ENCODE peak calls at places on chromosomes 7 and 10, in five cellular contexts. Q is H1, Y is Panc1, D is spleen, T is HCT116. F is an unnamed sample.

GRCh38 chr7:119643558-119643957 is 629.4 kb upstream of the KCND2 start:
- DNase-seq in Q (no peak), Y (no peak), D (no peak), T (no peak), F (no peak)

GRCh38 chr10:57579926-57580325 is 687.8 kb downstream of the IPMK start:
- DNase-seq in Q (no peak), Y (peak; percentile 12), D (no peak), T (no peak), F (no peak)

GRCh38 chr7:38628630-38629385 is 2.4 kb downstream of the AMPH start:
- DNase-seq in Q (no peak), Y (no peak), D (no peak), T (no peak), F (no peak)

GRCh38 chr7:128030999-128031681 is at the start of gene LRRC4:
- DNase-seq in Q (no peak), Y (no peak), D (peak; percentile 90), T (no peak), F (no peak)

GRCh38 chr7:21192662-21193061 is 235.2 kb upstream of the SP4 start:
- DNase-seq in Q (no peak), Y (no peak), D (no peak), T (no peak), F (no peak)

GRCh38 chr10:112294169-112294568 is 11.0 kb downstream of the TECTB start:
- DNase-seq in Q (no peak), Y (no peak), D (no peak), T (no peak), F (no peak)

GRCh38 chr10:90787906-90788491 is 69.8 kb downstream of the HTR7 start:
- DNase-seq in Q (no peak), Y (peak; percentile 18), D (no peak), T (peak; percentile 27), F (no peak)

GRCh38 chr10:31098091-31098490 is 66.4 kb upstream of the ZNF438 start:
- DNase-seq in Q (peak; percentile 22), Y (no peak), D (no peak), T (no peak), F (no peak)

GRCh38 chr7:74043523-74043951 is 15.6 kb downstream of the ELN start:
- DNase-seq in Q (no peak), Y (no peak), D (no peak), T (no peak), F (no peak)

GRCh38 chr7:143345428-143345900 is 17.0 kb downstream of the FAM131B start:
- DNase-seq in Q (peak; percentile 82), Y (no peak), D (peak; percentile 90), T (peak; percentile 73), F (no peak)

GRCh38 chr7:105776986-105777910 is 99.2 kb downstream of the ATXN7L1 start:
- DNase-seq in Q (no peak), Y (no peak), D (no peak), T (peak; percentile 67), F (no peak)

GRCh38 chr7:129807863-129808262 is 144.9 kb downstream of the UBE2H start:
- DNase-seq in Q (no peak), Y (no peak), D (peak; percentile 21), T (no peak), F (no peak)

GRCh38 chr10:35005868-35006267 is 84.3 kb downstream of the CUL2 start:
- DNase-seq in Q (no peak), Y (peak; percentile 94), D (no peak), T (no peak), F (no peak)

GRCh38 chr10:103921750-103922195 is 3.8 kb upstream of the STN1 start:
- DNase-seq in Q (no peak), Y (no peak), D (no peak), T (peak; percentile 44), F (no peak)

GRCh38 chr7:37833107-37833817 is 15.1 kb upstream of the NME8 start:
- DNase-seq in Q (no peak), Y (no peak), D (peak; percentile 80), T (peak; percentile 7), F (no peak)

GRCh38 chr10:103661951-103662405 is 168.5 kb downstream of the NEURL1 start:
- DNase-seq in Q (no peak), Y (no peak), D (no peak), T (no peak), F (no peak)

GRCh38 chr7:33986951-33987948 is 81.9 kb downstream of the BMPER start:
- DNase-seq in Q (no peak), Y (peak; percentile 83), D (no peak), T (peak; percentile 96), F (no peak)

GRCh38 chr7:53609185-53609584 is 573.8 kb downstream of the POM121L12 start:
- DNase-seq in Q (no peak), Y (no peak), D (no peak), T (no peak), F (no peak)

GRCh38 chr7:34298492-34298891 is 359.5 kb upstream of the NPSR1 start:
- DNase-seq in Q (no peak), Y (no peak), D (no peak), T (no peak), F (no peak)

GRCh38 chr7:66140924-66141323 is 26.3 kb downstream of the CRCP start:
- DNase-seq in Q (no peak), Y (no peak), D (no peak), T (no peak), F (no peak)

GRCh38 chr7:131621652-131622051 is 65.2 kb upstream of the PODXL start:
- DNase-seq in Q (no peak), Y (no peak), D (no peak), T (no peak), F (no peak)

GRCh38 chr10:86821600-86821999 is 65.2 kb downstream of the BMPR1A start:
- DNase-seq in Q (no peak), Y (no peak), D (no peak), T (no peak), F (no peak)

GRCh38 chr7:26813426-26813825 is 51.0 kb downstream of the SKAP2 start:
- DNase-seq in Q (no peak), Y (no peak), D (no peak), T (no peak), F (no peak)

GRCh38 chr7:79217468-79217867 is 236.0 kb downstream of the MAGI2 start:
- DNase-seq in Q (no peak), Y (no peak), D (no peak), T (no peak), F (no peak)

DNA sequence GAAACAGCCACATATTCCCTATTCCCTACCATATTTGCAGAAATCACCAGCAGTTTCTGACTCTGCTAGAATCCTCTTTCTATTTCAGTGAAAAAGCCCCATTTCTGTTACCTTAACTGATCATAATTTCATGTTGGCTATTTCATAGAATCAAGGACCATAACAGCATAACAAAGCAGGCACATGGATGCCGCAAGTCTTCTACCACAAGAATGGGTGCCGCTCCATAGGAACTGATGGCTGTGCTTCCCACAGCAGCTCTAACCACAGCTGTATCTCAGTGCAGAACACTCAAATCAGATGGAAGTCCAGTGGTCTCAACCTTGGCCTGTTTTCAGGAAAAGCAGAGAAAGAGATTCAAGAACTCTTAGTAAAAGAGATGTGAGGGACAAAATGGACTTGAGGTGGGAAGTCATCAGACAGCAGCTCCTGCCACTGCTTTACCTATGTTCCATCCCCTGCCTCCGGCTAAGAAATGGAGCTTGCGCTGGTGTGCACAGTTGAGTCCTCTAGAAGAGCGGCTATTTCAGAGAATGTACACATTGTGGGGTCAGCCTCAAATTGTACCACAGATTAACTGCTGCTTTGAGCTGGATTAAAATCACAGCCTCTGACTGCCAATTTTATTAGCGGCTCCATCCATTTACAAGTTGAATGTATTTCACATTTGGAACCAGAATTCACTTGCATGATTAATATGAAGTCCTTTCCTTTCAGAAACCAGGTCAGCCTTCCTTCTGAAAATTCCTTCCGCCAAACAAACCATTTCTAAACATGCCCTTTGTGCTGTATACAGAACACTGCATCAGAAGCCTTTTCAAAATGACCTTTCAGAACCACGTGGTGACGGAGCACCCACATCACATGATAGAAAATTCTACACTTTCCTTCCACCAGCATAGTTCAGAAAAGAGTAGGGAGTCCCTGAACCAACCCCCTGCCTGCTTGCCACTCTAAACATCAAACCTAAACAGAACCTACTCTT is 7.7 kb downstream of the PTPRN2 start:
- DNase-seq in Q (no peak), Y (no peak), D (peak; percentile 2), T (no peak), F (no peak)
- TF ChIP-seq POLR2AphosphoS5 in Q (no peak), Y (no peak), D (no peak), T (no peak), F (no peak)

DNA sequence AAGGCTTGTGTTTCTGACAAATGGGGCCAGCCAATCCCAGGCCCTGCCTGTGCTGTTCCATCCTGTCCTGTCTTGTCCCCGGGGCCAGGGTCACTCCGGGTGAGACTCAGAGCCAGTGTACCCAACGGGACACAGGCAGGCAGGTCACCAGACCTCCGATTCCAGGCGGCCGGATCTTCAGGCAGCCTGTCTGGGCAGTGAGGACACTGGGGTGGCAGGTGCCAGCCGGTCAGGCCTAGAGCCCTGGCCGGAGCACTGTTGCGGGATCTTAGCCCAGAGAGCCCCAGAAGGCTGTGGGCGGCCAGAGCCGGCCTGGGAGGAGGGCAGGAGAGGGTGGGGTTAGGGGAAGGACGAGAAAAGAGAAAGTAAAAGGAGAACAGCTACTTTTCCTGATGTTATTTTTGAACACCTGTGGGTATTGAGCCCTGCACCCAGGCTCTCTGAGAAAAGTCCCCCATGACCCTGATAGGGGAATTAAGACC is 134.3 kb upstream of the TNRC18 start:
- DNase-seq in Q (no peak), Y (no peak), D (peak; percentile 92), T (no peak), F (no peak)
- H3K4me3 ChIP-seq in Q (no peak overlapping the region), Y (no peak overlapping the region), D (peak overlapping the region; percentile 9), T (no peak overlapping the region), F (peak overlapping the region; percentile 16)

GRCh38 chr10:63684257-63684936 is 163.2 kb downstream of the REEP3 start:
- DNase-seq in Q (no peak), Y (no peak), D (no peak), T (no peak), F (no peak)

GRCh38 chr10:63683223-63683622 is 162.0 kb downstream of the REEP3 start:
- DNase-seq in Q (no peak), Y (no peak), D (no peak), T (no peak), F (no peak)

GRCh38 chr10:63677001-63677400 is 155.8 kb downstream of the REEP3 start:
- DNase-seq in Q (no peak), Y (no peak), D (no peak), T (no peak), F (no peak)

GRCh38 chr10:63683686-63684085 is 162.5 kb downstream of the REEP3 start:
- DNase-seq in Q (no peak), Y (no peak), D (no peak), T (no peak), F (no peak)

DNA sequence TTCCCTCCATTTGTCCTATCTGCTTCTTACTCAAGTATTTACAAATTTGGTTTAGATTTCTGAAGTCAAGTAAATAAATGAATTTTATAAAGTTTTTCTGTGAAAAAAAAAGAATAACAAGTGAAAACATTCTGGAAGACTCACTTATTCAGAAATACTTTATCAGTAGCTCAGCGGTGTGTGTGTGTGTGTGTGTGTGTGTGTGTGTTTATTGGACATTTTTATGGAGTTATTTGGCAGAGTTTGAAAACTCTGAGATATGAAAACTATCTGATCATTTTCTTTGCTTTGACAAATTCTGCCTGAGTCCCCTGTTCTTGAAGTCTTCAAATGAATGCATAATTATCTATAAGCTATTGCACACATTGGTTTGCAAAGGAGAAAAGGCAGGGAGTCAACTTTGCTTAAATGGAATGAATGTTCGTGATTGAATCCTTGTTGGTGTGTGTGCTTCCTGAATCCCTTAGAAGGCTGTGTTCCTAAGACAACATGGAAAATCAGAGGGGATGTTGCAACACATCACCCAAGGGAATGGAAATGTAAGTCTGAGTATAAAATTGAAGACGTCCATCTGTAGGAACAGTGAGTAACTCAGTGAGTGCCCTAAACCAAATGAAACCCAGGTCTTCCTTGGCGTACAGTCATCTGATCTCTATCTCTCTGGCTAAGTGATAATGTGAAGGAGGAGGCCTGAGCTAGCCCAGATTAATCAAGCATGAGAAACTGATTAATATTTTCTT is 160.9 kb downstream of the REEP3 start:
- DNase-seq in Q (no peak), Y (no peak), D (no peak), T (no peak), F (no peak)
- TF ChIP-seq POLR2AphosphoS5 in Q (no peak), Y (no peak), D (no peak), T (no peak), F (peak; percentile 32)

GRCh38 chr7:97025130-97025499 is 484 bp upstream of the DLX5 start:
- DNase-seq in Q (no peak), Y (no peak), D (no peak), T (no peak), F (no peak)
- H3K4me3 ChIP-seq in Q (no peak overlapping the region), Y (no peak overlapping the region), D (no peak overlapping the region), T (no peak overlapping the region), F (peak overlapping the region; percentile 49)

F was measured in vagina.